ENCODE peak calls at places on chromosomes 11 and 22, in eight cellular contexts. X is neuronal stem cell, O is right lobe of liver, C is aorta, M is right atrium auricular region, U is left ventricle myocardium inferior, F is transverse colon, R is pancreas. S is an unnamed sample. For H3K4me1, the result is how much of the 10 kb centered on the place peaks cover.

GRCh38 chr22:48941903-48942625 is 885.6 kb downstream of the BRD1 start:
- DNase-seq in U (no peak), R (no peak), M (peak), X (no peak), C (peak), O (peak), F (peak), S (peak)

GRCh38 chr22:37043828-37044538 is 7.6 kb upstream of the KCTD17 start:
- DNase-seq in U (peak), R (peak), M (no peak), F (peak), C (no peak), O (peak), X (no peak), S (peak)

GRCh38 chr22:27113211-27114030 is 456.0 kb downstream of the MIAT start:
- DNase-seq in R (peak), X (no peak), M (peak), U (peak), F (peak), C (no peak), O (no peak), S (no peak)

GRCh38 chr11:120780239-120780638 is 243.7 kb upstream of the TBCEL start:
- DNase-seq in X (no peak), F (no peak), M (no peak), C (no peak), O (no peak), U (no peak), R (no peak), S (no peak)

GRCh38 chr11:123490527-123490926 is 60.5 kb downstream of the GRAMD1B start:
- DNase-seq in R (no peak), M (no peak), C (no peak), U (no peak), O (no peak), F (no peak), X (no peak), S (no peak)

GRCh38 chr11:2526808-2527381 is 82.1 kb downstream of the KCNQ1 start:
- DNase-seq in O (peak), M (no peak), R (peak), X (no peak), U (peak), F (peak), C (peak), S (peak)

GRCh38 chr11:74288161-74288560 is 23.3 kb downstream of the P4HA3 start:
- DNase-seq in F (no peak), X (no peak), O (no peak), U (no peak), M (no peak), R (no peak), C (no peak), S (no peak)

GRCh38 chr11:88016392-88017020 is 158.7 kb downstream of the RAB38 start:
- DNase-seq in X (peak), U (peak), R (peak), O (peak), C (no peak), M (peak), F (peak), S (no peak)

GRCh38 chr11:73760066-73760679 is 701 bp downstream of the RAB6A start:
- DNase-seq in O (peak), R (peak), X (no peak), C (peak), F (peak), M (peak), U (peak), S (peak)

GRCh38 chr22:36415415-36416168 is 27.8 kb upstream of the MYH9 start:
- DNase-seq in M (no peak), O (no peak), F (no peak), C (no peak), X (no peak), U (no peak), R (no peak), S (no peak)

GRCh38 chr11:118180300-118180703 is 3.9 kb upstream of the SCN2B start:
- DNase-seq in X (peak), C (no peak), R (peak), U (peak), F (peak), O (peak), M (peak), S (no peak)

GRCh38 chr11:56876621-56877312 is 111.9 kb upstream of the OR5AK2 start:
- DNase-seq in R (no peak), C (no peak), F (no peak), O (no peak), M (no peak), X (no peak), U (no peak), S (no peak)

GRCh38 chr11:64813826-64814225 is 3.5 kb upstream of the MEN1 start:
- DNase-seq in O (no peak), R (no peak), F (no peak), X (no peak), C (no peak), U (no peak), M (no peak), S (no peak)

GRCh38 chr11:62560566-62561103 is 13.1 kb downstream of the EEF1G start:
- DNase-seq in F (peak), M (peak), O (peak), C (peak), R (peak), X (peak), U (peak), S (peak)

GRCh38 chr22:46025973-46026906 is 49.3 kb upstream of the WNT7B start:
- DNase-seq in O (peak), M (no peak), U (peak), R (no peak), C (peak), F (no peak), X (no peak), S (peak)

GRCh38 chr11:35487532-35488078 is 37.8 kb downstream of the PAMR1 start:
- DNase-seq in C (no peak), O (no peak), F (no peak), U (no peak), M (peak), R (peak), X (peak), S (no peak)

GRCh38 chr11:44910591-44910990 is 40.1 kb downstream of the TP53I11 start:
- DNase-seq in M (no peak), X (no peak), F (no peak), C (no peak), O (no peak), U (no peak), R (no peak), S (no peak)

GRCh38 chr22:42648368-42649260 is 578 bp downstream of the CYB5R3 start:
- DNase-seq in U (peak), C (peak), X (no peak), F (peak), R (peak), O (peak), M (no peak), S (peak)

GRCh38 chr11:110470716-110471115 is 41.0 kb downstream of the FDX1 start:
- DNase-seq in R (no peak), X (no peak), U (no peak), C (no peak), O (no peak), F (no peak), M (no peak), S (no peak)

GRCh38 chr22:21069375-21069774 is 23.6 kb downstream of the LRRC74B start:
- DNase-seq in R (no peak), F (no peak), M (no peak), O (no peak), U (no peak), X (no peak), C (no peak), S (no peak)

GRCh38 chr11:77510095-77510494 is 36.2 kb upstream of the PAK1 start:
- DNase-seq in X (no peak), M (no peak), O (no peak), R (no peak), F (no peak), U (no peak), C (no peak), S (no peak)
- H3K4me1 ChIP-seq in X (under half), M (under half), O (under half), R (under half), F (under half), U (under half), C (under half), S (under half)

GRCh38 chr11:130032931-130033330 is 30.3 kb upstream of the PRDM10 start:
- DNase-seq in O (no peak), C (no peak), F (no peak), R (no peak), X (no peak), M (no peak), U (no peak), S (no peak)
- H3K4me3 ChIP-seq in O (no peak), C (no peak), F (no peak), R (no peak), X (no peak), M (no peak), U (no peak), S (no peak)

DNA sequence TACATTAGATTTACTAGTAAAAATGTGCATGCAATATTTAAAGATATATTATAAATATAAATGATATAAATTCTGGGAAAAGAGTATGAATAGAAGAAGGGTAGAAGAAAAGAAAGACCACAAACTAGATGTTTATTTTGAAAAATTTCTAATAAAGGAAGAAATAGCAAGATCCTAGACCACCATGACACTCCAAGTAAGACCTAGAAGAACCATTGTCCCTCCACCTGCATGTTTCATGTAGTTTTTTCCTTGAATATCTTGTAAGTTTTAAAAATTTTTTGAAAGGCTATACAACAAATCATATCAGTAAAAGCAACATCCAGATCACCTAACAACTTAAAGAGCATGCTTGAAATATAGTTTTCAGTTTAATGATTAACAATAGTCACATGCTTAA is 46.8 kb downstream of the ARHGAP32 start:
- DNase-seq in R (no peak), M (no peak), U (no peak), C (no peak), F (no peak), X (no peak), O (no peak), S (no peak)
- H3K4me1 ChIP-seq in R (under half), M (under half), U (under half), C (under half), F (under half), X (under half), O (under half), S (under half)

GRCh38 chr11:81059356-81059755 is 1618.5 kb upstream of the TENM4 start:
- DNase-seq in F (no peak), O (no peak), C (no peak), R (no peak), U (no peak), X (no peak), M (no peak), S (no peak)
- H3K4me3 ChIP-seq in F (no peak), O (no peak), C (no peak), R (no peak), U (no peak), X (no peak), M (no peak), S (no peak)

DNA sequence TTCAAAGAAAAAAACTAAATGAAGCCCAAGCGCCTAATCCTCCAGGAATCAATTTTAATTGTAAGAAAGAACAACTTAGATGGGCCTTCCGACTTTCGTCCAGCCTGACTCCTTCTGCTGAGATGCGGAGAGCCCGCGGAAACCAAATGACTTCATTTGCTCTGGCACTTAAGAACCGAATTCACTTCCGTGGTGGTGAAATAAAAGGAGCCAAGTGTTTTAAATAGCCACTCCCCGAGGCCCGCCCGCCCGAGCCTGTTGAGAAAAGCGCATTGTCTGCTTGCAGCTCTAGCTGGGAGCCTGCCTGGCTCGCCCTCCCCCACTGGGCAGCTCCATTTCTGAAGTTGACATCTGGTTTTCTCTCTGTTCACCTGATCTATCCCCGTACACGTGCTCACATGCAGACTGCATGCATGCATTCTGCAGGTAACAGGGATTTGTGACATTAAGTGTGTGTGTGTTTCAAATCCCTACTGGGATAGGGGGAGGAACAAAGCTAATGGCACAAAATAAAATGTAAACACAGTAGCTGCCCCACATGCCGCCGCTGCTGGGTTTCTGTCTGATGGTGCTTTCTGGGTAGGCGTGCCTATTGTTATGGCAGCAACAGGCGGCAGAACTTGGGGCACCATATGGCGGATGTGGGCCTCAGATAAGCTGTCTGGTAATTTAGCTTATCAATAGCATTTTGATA is 6.2 kb downstream of the TEAD1 start:
- DNase-seq in M (peak), R (peak), C (peak), O (no peak), U (peak), X (peak), F (peak), S (peak)
- H3K4me1 ChIP-seq in M (half or more), R (under half), C (under half), O (under half), U (half or more), X (under half), F (half or more), S (under half)